ENCODE peak calls at places on chromosomes 5 and 9, in four cellular contexts. H is GM19239, L is astrocyte of the spinal cord, Q is adipocyte. M is an unnamed sample.

GRCh38 chr5:111126896-111127295 is 34.7 kb downstream of the WDR36 start:
- DNase-seq in Q (no peak), H (no peak), L (no peak), M (no peak)

GRCh38 chr5:149693482-149693881 is 36.6 kb upstream of the PPARGC1B start:
- DNase-seq in H (no peak), L (no peak), Q (no peak), M (no peak)

GRCh38 chr5:150189728-150190502 is at the start of gene SLC6A7:
- DNase-seq in L (no peak), H (no peak), Q (peak; percentile 31), M (no peak)

GRCh38 chr5:72790188-72790587 is 26.3 kb upstream of the TNPO1 start:
- DNase-seq in Q (peak; percentile 86), H (no peak), L (peak; percentile 5), M (peak; percentile 19)

GRCh38 chr9:133290751-133291302 is 15.8 kb upstream of the ABO start:
- DNase-seq in L (no peak), Q (no peak), H (no peak), M (no peak)

GRCh38 chr5:85512896-85513295 is 1104.8 kb upstream of the COX7C start:
- DNase-seq in Q (no peak), L (no peak), H (no peak), M (no peak)

GRCh38 chr9:104815851-104816565 is 52.1 kb downstream of the NIPSNAP3B start:
- DNase-seq in L (no peak), H (no peak), Q (no peak), M (no peak)

GRCh38 chr9:131266301-131267229 is 9.7 kb downstream of the FAM78A start:
- DNase-seq in Q (no peak), L (no peak), H (no peak), M (no peak)

GRCh38 chr5:103674321-103674720 is 111.7 kb upstream of the NUDT12 start:
- DNase-seq in H (no peak), Q (peak; percentile 43), L (peak; percentile 17), M (no peak)

GRCh38 chr5:16265141-16265540 is 85.5 kb upstream of the MARCHF11 start:
- DNase-seq in H (no peak), L (no peak), Q (no peak), M (no peak)

GRCh38 chr5:65809817-65810531 is 88.0 kb downstream of the NLN start:
- DNase-seq in H (no peak), L (peak; percentile 87), Q (peak; percentile 83), M (peak; percentile 62)

GRCh38 chr9:128245293-128246151 is 30.3 kb downstream of the GOLGA2 start:
- DNase-seq in L (peak; percentile 74), H (no peak), Q (peak; percentile 70), M (peak; percentile 81)

GRCh38 chr9:36211510-36211909 is 20.8 kb downstream of the CLTA start:
- DNase-seq in L (no peak), H (no peak), Q (no peak), M (no peak)

GRCh38 chr9:20271107-20271506 is 351.2 kb downstream of the MLLT3 start:
- DNase-seq in H (no peak), L (no peak), Q (no peak), M (no peak)

GRCh38 chr5:132489051-132489770 is 1.4 kb downstream of the IRF1 start:
- DNase-seq in Q (no peak), L (no peak), H (no peak), M (no peak)

GRCh38 chr5:173238312-173239232 is 3.6 kb upstream of the NKX2-5 start:
- DNase-seq in H (no peak), L (no peak), Q (no peak), M (no peak)

GRCh38 chr5:90560771-90561170 is 2.2 kb downstream of the ADGRV1 start:
- DNase-seq in L (no peak), H (no peak), Q (no peak), M (no peak)

GRCh38 chr5:59171131-59171530 is 588.3 kb downstream of the RAB3C start:
- DNase-seq in L (no peak), H (no peak), Q (no peak), M (no peak)

M was measured in IMR-90.